ENCODE peak calls at places on chromosomes 5 and 9, in seven cellular contexts. One of them, this sample, is unnamed.

GRCh38 chr5:101390317-101390908 is 487.3 kb upstream of the ST8SIA4 start:
- DNase-seq in GM23338: peak; percentile 89
- DNase-seq in fibroblast of pulmonary artery: peak; percentile 68
- DNase-seq in PC-3: peak; percentile 71
- DNase-seq in AG09309: peak; percentile 14
- DNase-seq in cardiac muscle cell: peak; percentile 49
- DNase-seq in GM12865: peak; percentile 54
- DNase-seq in this sample: peak; percentile 78

GRCh38 chr5:179311091-179311470 is 34.2 kb downstream of the ADAMTS2 start:
- DNase-seq in GM12865: no peak
- DNase-seq in cardiac muscle cell: no peak
- DNase-seq in AG09309: no peak
- DNase-seq in fibroblast of pulmonary artery: no peak
- DNase-seq in PC-3: no peak
- DNase-seq in GM23338: no peak
- DNase-seq in this sample: no peak

GRCh38 chr5:67591491-67591890 is 394.9 kb upstream of the CD180 start:
- DNase-seq in GM23338: no peak
- DNase-seq in cardiac muscle cell: no peak
- DNase-seq in fibroblast of pulmonary artery: peak; percentile 38
- DNase-seq in AG09309: no peak
- DNase-seq in GM12865: no peak
- DNase-seq in PC-3: no peak
- DNase-seq in this sample: no peak

GRCh38 chr9:134459164-134459563 is 132.9 kb downstream of the RXRA start:
- DNase-seq in GM23338: no peak
- DNase-seq in AG09309: no peak
- DNase-seq in GM12865: no peak
- DNase-seq in PC-3: no peak
- DNase-seq in fibroblast of pulmonary artery: no peak
- DNase-seq in cardiac muscle cell: no peak
- DNase-seq in this sample: no peak

GRCh38 chr5:103272377-103272776 is 13.8 kb downstream of the MACIR start:
- DNase-seq in cardiac muscle cell: no peak
- DNase-seq in fibroblast of pulmonary artery: peak; percentile 29
- DNase-seq in AG09309: no peak
- DNase-seq in GM23338: peak; percentile 33
- DNase-seq in GM12865: no peak
- DNase-seq in PC-3: no peak
- DNase-seq in this sample: no peak

GRCh38 chr5:142876817-142877216 is 106.6 kb downstream of the ARHGAP26 start:
- DNase-seq in PC-3: no peak
- DNase-seq in AG09309: no peak
- DNase-seq in fibroblast of pulmonary artery: no peak
- DNase-seq in GM12865: no peak
- DNase-seq in cardiac muscle cell: no peak
- DNase-seq in GM23338: no peak
- DNase-seq in this sample: no peak

GRCh38 chr9:118170032-118170955 is 466.1 kb downstream of the TLR4 start:
- DNase-seq in GM12865: peak; percentile 33
- DNase-seq in cardiac muscle cell: peak; percentile 66
- DNase-seq in fibroblast of pulmonary artery: peak; percentile 24
- DNase-seq in GM23338: peak; percentile 82
- DNase-seq in PC-3: peak; percentile 31
- DNase-seq in AG09309: no peak
- DNase-seq in this sample: peak; percentile 52

GRCh38 chr5:132459031-132459982 is 31.3 kb downstream of the IRF1 start:
- DNase-seq in GM12865: peak; percentile 76
- DNase-seq in AG09309: peak; percentile 48
- DNase-seq in fibroblast of pulmonary artery: peak; percentile 54
- DNase-seq in PC-3: peak; percentile 18
- DNase-seq in GM23338: no peak
- DNase-seq in cardiac muscle cell: no peak
- DNase-seq in this sample: peak; percentile 71

GRCh38 chr9:133604856-133605255 is 4.3 kb downstream of the FAM163B start:
- DNase-seq in fibroblast of pulmonary artery: no peak
- DNase-seq in PC-3: no peak
- DNase-seq in cardiac muscle cell: no peak
- DNase-seq in AG09309: no peak
- DNase-seq in GM23338: peak; percentile 44
- DNase-seq in GM12865: no peak
- DNase-seq in this sample: no peak

GRCh38 chr9:38336341-38336740 is 56.2 kb upstream of the ALDH1B1 start:
- DNase-seq in GM12865: no peak
- DNase-seq in AG09309: no peak
- DNase-seq in fibroblast of pulmonary artery: no peak
- DNase-seq in cardiac muscle cell: no peak
- DNase-seq in GM23338: no peak
- DNase-seq in PC-3: no peak
- DNase-seq in this sample: no peak

GRCh38 chr5:56757077-56757476 is 58.3 kb upstream of the MAP3K1 start:
- DNase-seq in GM23338: no peak
- DNase-seq in AG09309: no peak
- DNase-seq in fibroblast of pulmonary artery: no peak
- DNase-seq in GM12865: no peak
- DNase-seq in PC-3: peak; percentile 77
- DNase-seq in cardiac muscle cell: no peak
- DNase-seq in this sample: no peak

GRCh38 chr5:130112246-130112645 is 208.0 kb downstream of the CHSY3 start:
- DNase-seq in cardiac muscle cell: no peak
- DNase-seq in fibroblast of pulmonary artery: no peak
- DNase-seq in GM23338: no peak
- DNase-seq in PC-3: no peak
- DNase-seq in GM12865: peak; percentile 70
- DNase-seq in AG09309: no peak
- DNase-seq in this sample: no peak

GRCh38 chr5:169084775-169085566 is 216.0 kb downstream of the SLIT3 start:
- DNase-seq in PC-3: no peak
- DNase-seq in GM23338: no peak
- DNase-seq in fibroblast of pulmonary artery: no peak
- DNase-seq in AG09309: no peak
- DNase-seq in cardiac muscle cell: no peak
- DNase-seq in GM12865: no peak
- DNase-seq in this sample: no peak

GRCh38 chr9:37438359-37438758 is 15.9 kb downstream of the GRHPR start:
- DNase-seq in cardiac muscle cell: peak; percentile 85
- DNase-seq in GM23338: no peak
- DNase-seq in PC-3: no peak
- DNase-seq in GM12865: no peak
- DNase-seq in AG09309: no peak
- DNase-seq in fibroblast of pulmonary artery: no peak
- DNase-seq in this sample: no peak

GRCh38 chr9:88748566-88749238 is 213.7 kb downstream of the NXNL2 start:
- DNase-seq in GM23338: no peak
- DNase-seq in PC-3: no peak
- DNase-seq in AG09309: no peak
- DNase-seq in fibroblast of pulmonary artery: peak; percentile 92
- DNase-seq in GM12865: no peak
- DNase-seq in cardiac muscle cell: no peak
- DNase-seq in this sample: peak; percentile 94

GRCh38 chr9:125387861-125388524 is 126.4 kb downstream of the GAPVD1 start:
- DNase-seq in PC-3: no peak
- DNase-seq in GM23338: no peak
- DNase-seq in fibroblast of pulmonary artery: no peak
- DNase-seq in cardiac muscle cell: no peak
- DNase-seq in GM12865: no peak
- DNase-seq in AG09309: no peak
- DNase-seq in this sample: no peak

GRCh38 chr5:131746423-131746822 is 50.4 kb downstream of the FNIP1 start:
- DNase-seq in PC-3: no peak
- DNase-seq in AG09309: no peak
- DNase-seq in GM23338: no peak
- DNase-seq in fibroblast of pulmonary artery: no peak
- DNase-seq in GM12865: no peak
- DNase-seq in cardiac muscle cell: no peak
- DNase-seq in this sample: no peak

GRCh38 chr5:174418809-174419522 is 305.4 kb upstream of the MSX2 start:
- DNase-seq in cardiac muscle cell: peak; percentile 71
- DNase-seq in AG09309: no peak
- DNase-seq in GM23338: peak; percentile 78
- DNase-seq in fibroblast of pulmonary artery: no peak
- DNase-seq in PC-3: no peak
- DNase-seq in GM12865: no peak
- DNase-seq in this sample: no peak

GRCh38 chr5:174187001-174187400 is 141.5 kb downstream of the NSG2 start:
- DNase-seq in AG09309: no peak
- DNase-seq in GM12865: no peak
- DNase-seq in PC-3: no peak
- DNase-seq in cardiac muscle cell: no peak
- DNase-seq in fibroblast of pulmonary artery: no peak
- DNase-seq in GM23338: no peak
- DNase-seq in this sample: no peak

GRCh38 chr5:76717222-76718083 is 1.5 kb downstream of the F2R start:
- DNase-seq in PC-3: no peak
- DNase-seq in cardiac muscle cell: peak; percentile 10
- DNase-seq in GM23338: no peak
- DNase-seq in AG09309: no peak
- DNase-seq in fibroblast of pulmonary artery: peak; percentile 33
- DNase-seq in GM12865: no peak
- DNase-seq in this sample: no peak

GRCh38 chr5:76714771-76715483 is 999 bp upstream of the F2R start:
- DNase-seq in GM12865: no peak
- DNase-seq in GM23338: peak; percentile 76
- DNase-seq in fibroblast of pulmonary artery: no peak
- DNase-seq in AG09309: no peak
- DNase-seq in cardiac muscle cell: peak; percentile 33
- DNase-seq in PC-3: no peak
- DNase-seq in this sample: no peak

GRCh38 chr5:76715484-76715733 is 517 bp upstream of the F2R start:
- DNase-seq in PC-3: no peak
- DNase-seq in cardiac muscle cell: no peak
- DNase-seq in GM12865: no peak
- DNase-seq in GM23338: no peak
- DNase-seq in fibroblast of pulmonary artery: no peak
- DNase-seq in AG09309: no peak
- DNase-seq in this sample: no peak

GRCh38 chr5:76716456-76717157 is 681 bp downstream of the F2R start:
- DNase-seq in GM23338: peak; percentile 64
- DNase-seq in fibroblast of pulmonary artery: peak; percentile 40
- DNase-seq in GM12865: no peak
- DNase-seq in PC-3: no peak
- DNase-seq in AG09309: no peak
- DNase-seq in cardiac muscle cell: peak; percentile 28
- DNase-seq in this sample: no peak

GRCh38 chr5:76715734-76716455 is at the start of gene F2R:
- DNase-seq in fibroblast of pulmonary artery: peak; percentile 82
- DNase-seq in cardiac muscle cell: peak; percentile 80
- DNase-seq in GM12865: peak; percentile 46
- DNase-seq in AG09309: no peak
- DNase-seq in GM23338: peak; percentile 85
- DNase-seq in PC-3: peak; percentile 38
- DNase-seq in this sample: peak; percentile 71
- TF ChIP-seq CTCF in fibroblast of pulmonary artery: peak; percentile 26
- TF ChIP-seq CTCF in cardiac muscle cell: peak; percentile 40
- TF ChIP-seq CTCF in GM12865: peak; percentile 52
- TF ChIP-seq CTCF in AG09309: peak; percentile 34
- TF ChIP-seq CTCF in GM23338: no peak
- TF ChIP-seq CTCF in PC-3: peak; percentile 42
- TF ChIP-seq CTCF in this sample: peak; percentile 30

GRCh38 chr9:113879318-113879717 is 3.2 kb downstream of the ZNF618 start:
- DNase-seq in AG09309: no peak
- DNase-seq in GM23338: no peak
- DNase-seq in PC-3: no peak
- DNase-seq in cardiac muscle cell: no peak
- DNase-seq in GM12865: no peak
- DNase-seq in fibroblast of pulmonary artery: no peak
- DNase-seq in this sample: peak; percentile 21

GRCh38 chr9:113882181-113882580 is 6.1 kb downstream of the ZNF618 start:
- DNase-seq in AG09309: no peak
- DNase-seq in GM12865: no peak
- DNase-seq in fibroblast of pulmonary artery: no peak
- DNase-seq in GM23338: no peak
- DNase-seq in PC-3: no peak
- DNase-seq in cardiac muscle cell: no peak
- DNase-seq in this sample: no peak

GRCh38 chr9:113882636-113883164 is 6.6 kb downstream of the ZNF618 start:
- DNase-seq in GM12865: no peak
- DNase-seq in AG09309: no peak
- DNase-seq in PC-3: no peak
- DNase-seq in fibroblast of pulmonary artery: no peak
- DNase-seq in GM23338: no peak
- DNase-seq in cardiac muscle cell: no peak
- DNase-seq in this sample: no peak

GRCh38 chr9:113876806-113877236 is 712 bp downstream of the ZNF618 start:
- DNase-seq in GM23338: peak; percentile 51
- DNase-seq in fibroblast of pulmonary artery: peak; percentile 38
- DNase-seq in PC-3: peak; percentile 41
- DNase-seq in cardiac muscle cell: peak; percentile 36
- DNase-seq in AG09309: no peak
- DNase-seq in GM12865: no peak
- DNase-seq in this sample: no peak

DNA sequence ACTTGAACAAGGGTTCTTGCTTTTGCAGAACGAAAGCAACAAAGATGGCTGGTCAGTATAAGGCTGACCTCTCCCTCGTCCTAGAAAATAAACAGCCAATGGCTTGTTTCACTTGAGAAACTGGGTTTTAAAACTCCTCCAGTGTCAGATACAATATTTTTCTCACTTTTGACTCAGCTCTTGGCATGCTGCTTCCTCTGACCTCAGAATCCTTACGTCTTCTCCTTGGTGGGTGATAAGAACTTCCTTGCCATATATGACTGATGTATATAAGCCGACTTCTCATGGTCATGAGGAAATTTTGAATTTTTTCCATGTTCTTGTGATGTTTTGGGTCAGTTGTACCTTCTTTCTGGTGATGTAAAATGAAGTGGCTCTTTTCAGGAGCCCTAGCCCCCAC is 3.8 kb downstream of the ZNF618 start:
- DNase-seq in GM23338: no peak
- DNase-seq in fibroblast of pulmonary artery: peak; percentile 91
- DNase-seq in AG09309: no peak
- DNase-seq in cardiac muscle cell: no peak
- DNase-seq in GM12865: no peak
- DNase-seq in PC-3: no peak
- DNase-seq in this sample: peak; percentile 89
- H3K4me3 ChIP-seq in GM23338: no peak overlapping the region
- H3K4me3 ChIP-seq in fibroblast of pulmonary artery: peak overlapping the region; percentile 26
- H3K4me3 ChIP-seq in AG09309: no peak overlapping the region
- H3K4me3 ChIP-seq in cardiac muscle cell: no peak overlapping the region
- H3K4me3 ChIP-seq in GM12865: no peak overlapping the region
- H3K4me3 ChIP-seq in PC-3: no peak overlapping the region
- H3K4me3 ChIP-seq in this sample: no peak overlapping the region

DNA sequence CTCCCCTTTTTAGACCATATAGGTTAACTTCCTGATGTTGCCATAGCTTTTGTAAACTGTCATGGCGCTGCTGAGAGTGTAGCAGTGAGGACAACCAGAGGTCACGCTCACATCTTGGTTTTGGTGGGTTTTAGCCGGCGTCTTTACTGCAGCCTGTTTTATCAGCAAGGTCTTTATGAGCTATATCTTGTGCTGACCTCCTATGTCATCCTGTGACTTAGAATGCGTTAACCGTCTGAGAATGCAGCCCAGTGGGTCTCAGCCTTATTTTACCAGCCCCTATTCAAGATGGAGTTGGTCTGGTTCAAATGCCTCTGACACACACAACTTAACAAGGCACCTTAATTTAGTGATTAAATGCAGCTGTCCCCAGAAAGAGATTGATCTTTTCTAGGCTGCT is 23.9 kb upstream of the KDM4C start:
- DNase-seq in PC-3: no peak
- DNase-seq in cardiac muscle cell: no peak
- DNase-seq in AG09309: no peak
- DNase-seq in GM12865: no peak
- DNase-seq in GM23338: no peak
- DNase-seq in fibroblast of pulmonary artery: no peak
- DNase-seq in this sample: no peak
- TF ChIP-seq CTCF in PC-3: no peak
- TF ChIP-seq CTCF in cardiac muscle cell: no peak
- TF ChIP-seq CTCF in AG09309: no peak
- TF ChIP-seq CTCF in GM12865: no peak
- TF ChIP-seq CTCF in GM23338: no peak
- TF ChIP-seq CTCF in fibroblast of pulmonary artery: no peak
- TF ChIP-seq CTCF in this sample: no peak

GRCh38 chr5:93570294-93571110 is 10.5 kb downstream of the NR2F1-AS1 start:
- DNase-seq in cardiac muscle cell: no peak
- DNase-seq in fibroblast of pulmonary artery: no peak
- DNase-seq in GM12865: no peak
- DNase-seq in GM23338: peak; percentile 78
- DNase-seq in AG09309: no peak
- DNase-seq in PC-3: no peak
- DNase-seq in this sample: no peak
- H3K4me3 ChIP-seq in cardiac muscle cell: peak overlapping the region; percentile 19
- H3K4me3 ChIP-seq in fibroblast of pulmonary artery: no peak overlapping the region
- H3K4me3 ChIP-seq in GM12865: no peak overlapping the region
- H3K4me3 ChIP-seq in GM23338: peak overlapping the region; percentile 63
- H3K4me3 ChIP-seq in AG09309: no peak overlapping the region
- H3K4me3 ChIP-seq in PC-3: no peak overlapping the region
- H3K4me3 ChIP-seq in this sample: no peak overlapping the region